ENCODE peak calls at places on chromosome 17, in seven cellular contexts. Q is nephron progenitor cell, C is WTC11, F is glutamatergic neuron, O is HFFc6, D is GM13976, J is cardiac muscle cell. R is an unnamed sample.

GRCh38 chr17:29726721-29727252 is 104.1 kb upstream of the CORO6 start:
- DNase-seq in Q (no peak), C (no peak), F (no peak), O (no peak), D (no peak), J (no peak), R (peak; percentile 74)

GRCh38 chr17:47970725-47971511 is at the start of gene CDK5RAP3:
- DNase-seq in Q (peak; percentile 100), C (peak; percentile 100), F (peak; percentile 100), O (peak; percentile 99), D (peak; percentile 99), J (peak; percentile 100), R (peak; percentile 100)

GRCh38 chr17:1492249-1493206 is at the start of gene MYO1C:
- DNase-seq in Q (no peak), C (peak; percentile 52), F (no peak), O (no peak), D (no peak), J (no peak), R (no peak)

GRCh38 chr17:77242118-77242800 is 101.5 kb downstream of the SEC14L1 start:
- DNase-seq in Q (no peak), C (no peak), F (no peak), O (no peak), D (no peak), J (no peak), R (no peak)

GRCh38 chr17:38617967-38618760 is 12.4 kb upstream of the SRCIN1 start:
- DNase-seq in Q (no peak), C (peak; percentile 3), F (no peak), O (no peak), D (no peak), J (no peak), R (no peak)

GRCh38 chr17:32912218-32912897 is 15.6 kb upstream of the TMEM98 start:
- DNase-seq in Q (peak; percentile 36), C (peak; percentile 22), F (no peak), O (peak; percentile 74), D (no peak), J (peak; percentile 49), R (peak; percentile 85)

GRCh38 chr17:50060951-50061712 is 5.2 kb downstream of the ITGA3 start:
- DNase-seq in Q (no peak), C (no peak), F (no peak), O (peak; percentile 62), D (no peak), J (peak; percentile 91), R (peak; percentile 62)

GRCh38 chr17:36755586-36755985 is 154.2 kb downstream of the MRM1 start:
- DNase-seq in Q (no peak), C (peak; percentile 77), F (no peak), O (no peak), D (peak; percentile 62), J (peak; percentile 36), R (peak; percentile 20)

GRCh38 chr17:40168262-40168832 is 8.9 kb upstream of the RAPGEFL1 start:
- DNase-seq in Q (no peak), C (no peak), F (no peak), O (peak; percentile 46), D (peak; percentile 71), J (peak; percentile 78), R (peak; percentile 89)

GRCh38 chr17:49739662-49740271 is 24.2 kb downstream of the FAM117A start:
- DNase-seq in Q (no peak), C (no peak), F (no peak), O (no peak), D (peak; percentile 64), J (peak; percentile 62), R (peak; percentile 90)

GRCh38 chr17:79699386-79700036 is 31.2 kb upstream of the ENPP7 start:
- DNase-seq in Q (no peak), C (peak; percentile 60), F (no peak), O (no peak), D (no peak), J (no peak), R (no peak)

GRCh38 chr17:30309591-30309990 is 17.8 kb upstream of the BLMH start:
- DNase-seq in Q (no peak), C (no peak), F (no peak), O (no peak), D (no peak), J (no peak), R (no peak)

GRCh38 chr17:74736423-74737298 is at the start of gene RAB37:
- DNase-seq in Q (peak; percentile 65), C (peak; percentile 70), F (peak; percentile 50), O (no peak), D (peak; percentile 81), J (peak; percentile 38), R (no peak)

GRCh38 chr17:37769050-37769449 is 24.2 kb upstream of the HNF1B start:
- DNase-seq in Q (no peak), C (no peak), F (no peak), O (no peak), D (no peak), J (no peak), R (no peak)

GRCh38 chr17:74224959-74225725 is 11.8 kb downstream of the TTYH2 start:
- DNase-seq in Q (no peak), C (no peak), F (no peak), O (no peak), D (no peak), J (no peak), R (no peak)

GRCh38 chr17:17758443-17758842 is 77.2 kb downstream of the RAI1 start:
- DNase-seq in Q (no peak), C (no peak), F (no peak), O (no peak), D (no peak), J (no peak), R (no peak)

GRCh38 chr17:36463916-36464764 is 22.3 kb upstream of the ZNHIT3 start:
- DNase-seq in Q (peak; percentile 94), C (peak; percentile 94), F (peak; percentile 71), O (peak; percentile 60), D (peak; percentile 81), J (peak; percentile 85), R (peak; percentile 74)

GRCh38 chr17:31571124-31571892 is 179.8 kb downstream of the RAB11FIP4 start:
- DNase-seq in Q (no peak), C (no peak), F (no peak), O (peak; percentile 89), D (no peak), J (no peak), R (peak; percentile 78)

GRCh38 chr17:32697728-32698625 is 178.9 kb downstream of the MYO1D start:
- DNase-seq in Q (no peak), C (no peak), F (no peak), O (peak; percentile 9), D (no peak), J (no peak), R (no peak)

GRCh38 chr17:79917902-79918484 is 78.8 kb upstream of the CBX4 start:
- DNase-seq in Q (no peak), C (no peak), F (no peak), O (no peak), D (no peak), J (no peak), R (no peak)

DNA sequence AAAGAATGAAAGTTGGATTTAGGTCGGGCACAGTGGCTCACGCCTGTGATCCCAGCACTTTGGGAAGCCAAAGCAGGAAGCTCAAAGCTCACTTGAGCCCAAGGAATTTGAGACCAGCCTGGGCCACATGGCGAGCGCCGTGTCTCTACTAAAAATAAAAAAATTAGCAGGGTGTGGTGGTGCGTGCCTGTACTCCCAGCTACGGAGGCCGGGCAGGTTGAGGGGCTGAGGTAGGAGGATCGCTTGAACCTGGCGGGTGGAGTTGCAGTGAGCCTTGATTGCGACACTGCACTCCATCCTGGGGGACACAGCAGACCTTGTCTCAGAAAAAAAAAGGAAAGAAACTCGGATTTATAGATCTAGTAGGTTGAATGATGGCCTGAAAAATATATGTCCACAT is 37.4 kb upstream of the RPH3AL start:
- DNase-seq in Q (no peak), C (no peak), F (no peak), O (no peak), D (no peak), J (no peak), R (no peak)
- TF ChIP-seq CTCF in Q (no peak), C (no peak), F (no peak), O (no peak), D (no peak), J (no peak), R (no peak)

DNA sequence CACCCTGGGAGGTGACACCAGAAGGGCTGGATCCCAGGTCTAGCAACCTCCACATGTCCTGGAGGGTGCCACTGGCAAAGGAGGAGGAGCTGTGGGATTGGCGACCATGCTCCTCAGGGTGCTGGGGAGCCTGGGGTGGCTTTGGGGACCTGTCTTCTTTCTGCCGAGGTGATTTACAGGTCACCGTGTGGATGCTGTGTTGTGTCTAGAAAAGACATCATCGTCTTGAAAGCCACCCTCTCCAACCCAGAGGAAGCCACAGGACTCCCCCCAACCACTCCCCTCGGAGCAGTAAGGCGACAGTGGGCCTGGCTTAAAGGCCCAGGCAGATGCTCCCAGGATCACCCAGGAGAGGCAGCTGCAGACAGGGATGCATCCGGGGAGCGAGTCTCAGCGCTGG is 29.7 kb upstream of the FASN start:
- DNase-seq in Q (no peak), C (no peak), F (peak; percentile 50), O (no peak), D (no peak), J (no peak), R (no peak)
- TF ChIP-seq CTCF in Q (no peak), C (no peak), F (no peak), O (no peak), D (no peak), J (no peak), R (no peak)

DNA sequence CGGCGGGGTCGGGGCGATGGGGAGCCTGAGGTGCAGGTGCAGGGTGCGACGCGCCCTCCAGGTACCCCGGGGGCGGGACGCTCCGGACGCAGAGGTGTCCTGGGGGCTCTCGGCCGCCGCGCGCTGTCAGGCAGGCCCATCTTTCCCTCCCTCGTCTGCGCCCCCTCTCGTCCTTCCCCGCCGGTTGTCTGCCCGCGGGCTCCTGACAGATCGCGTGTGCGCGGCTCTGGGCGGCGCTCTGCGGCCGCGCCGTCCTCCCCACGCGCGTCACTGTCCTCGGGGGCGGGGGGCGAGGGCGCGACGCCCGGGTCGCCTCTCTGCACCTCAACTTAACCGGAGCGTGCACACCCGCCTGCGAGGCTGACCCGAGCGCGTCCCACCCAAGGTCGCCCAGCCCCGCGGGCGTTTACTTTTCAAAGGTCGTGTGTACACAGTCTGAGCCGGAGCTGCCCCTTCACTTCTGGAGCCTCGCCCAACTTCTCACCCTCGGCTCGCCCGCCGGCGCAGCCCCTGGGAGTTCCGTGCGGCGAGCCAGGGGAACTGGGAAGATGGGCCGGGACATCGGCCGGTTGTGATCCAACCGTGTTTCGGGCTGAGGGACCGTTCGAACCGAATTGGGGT is 512 bp downstream of the AKAP1 start:
- DNase-seq in Q (peak; percentile 70), C (peak; percentile 56), F (peak; percentile 79), O (peak; percentile 19), D (peak; percentile 80), J (peak; percentile 79), R (peak; percentile 44)
- TF ChIP-seq CTCF in Q (no peak), C (no peak), F (no peak), O (no peak), D (peak; percentile 32), J (peak; percentile 17), R (peak; percentile 28)

DNA sequence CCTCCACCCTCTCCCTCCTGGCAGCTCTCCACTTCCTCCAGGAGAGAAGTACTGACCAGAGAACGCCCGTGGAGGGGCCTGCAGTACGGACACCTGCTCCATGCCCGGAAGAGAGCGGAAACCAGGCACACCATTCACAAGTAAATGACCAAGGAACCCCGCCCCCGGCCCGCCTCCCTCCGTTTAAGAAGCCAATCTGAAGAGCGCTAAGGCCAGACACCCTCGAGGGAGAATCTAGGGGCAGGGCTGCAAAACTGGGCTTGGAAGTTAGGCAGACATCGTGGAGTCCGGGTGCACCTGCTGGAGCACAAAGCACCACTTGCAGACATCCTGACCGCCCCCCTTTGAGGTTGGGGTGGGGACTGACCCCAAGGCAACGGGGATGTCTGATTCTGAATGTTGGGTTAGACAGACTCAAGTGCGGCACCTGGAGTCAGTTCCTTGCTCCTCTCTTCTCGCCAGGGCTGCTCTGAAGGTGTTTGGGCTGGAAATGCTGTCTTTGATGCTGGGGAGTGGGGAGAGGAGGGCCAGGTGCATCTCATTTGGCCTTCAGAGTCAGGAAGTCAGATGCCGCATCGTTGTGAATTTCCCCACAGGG is 964 bp upstream of the FAAP100 start:
- DNase-seq in Q (peak; percentile 77), C (peak; percentile 76), F (peak; percentile 73), O (peak; percentile 49), D (peak; percentile 88), J (peak; percentile 89), R (peak; percentile 83)
- TF ChIP-seq CTCF in Q (no peak), C (no peak), F (no peak), O (peak; percentile 14), D (peak; percentile 10), J (no peak), R (peak; percentile 28)